ENCODE peak calls at places on chromosome 10, in four cellular contexts. V, Y, D and X are unnamed samples.

GRCh38 chr10:121710207-121710606 is 112.0 kb upstream of the FGFR2 start:
- DNase-seq in Y (no peak), V (no peak), D (no peak), X (no peak)

GRCh38 chr10:70122742-70123141 is 9.9 kb downstream of the AIFM2 start:
- DNase-seq in V (no peak), Y (no peak), D (no peak), X (peak)

GRCh38 chr10:73576890-73577591 is 14.1 kb downstream of the USP54 start:
- DNase-seq in Y (no peak), D (no peak), V (no peak), X (no peak)

GRCh38 chr10:105266966-105267539 is 626.0 kb downstream of the SORCS3 start:
- DNase-seq in D (no peak), V (no peak), Y (no peak), X (no peak)

GRCh38 chr10:42959833-42960232 is 117.0 kb upstream of the RET start:
- DNase-seq in D (no peak), Y (no peak), V (no peak), X (no peak)

GRCh38 chr10:44070282-44070681 is 314.6 kb downstream of the CXCL12 start:
- DNase-seq in D (no peak), V (no peak), Y (no peak), X (no peak)

GRCh38 chr10:124579003-124579384 is 117.4 kb downstream of the LHPP start:
- DNase-seq in D (no peak), Y (no peak), V (no peak), X (no peak)

GRCh38 chr10:88467835-88468485 is 115.2 kb downstream of the RNLS start:
- DNase-seq in D (no peak), V (no peak), Y (no peak), X (no peak)

GRCh38 chr10:18607503-18607902 is 43.9 kb downstream of the NSUN6 start:
- DNase-seq in D (no peak), Y (no peak), V (no peak), X (peak)